ENCODE peak calls at places on chromosome X, in nine cellular contexts. E is AG09319, S is GM20000, T is brain microvascular endothelial cell, K is fibroblast of mammary gland, D is epithelial cell of esophagus, G is iris pigment epithelial cell, J is pancreas, X is lower leg skin. Q is an unnamed sample.
A peak's percentile ranks its signal among the peaks of the same experiment; 100 is the strongest.

GRCh38 chrX:106392346-106392745 is 219.4 kb upstream of the RADX start:
- DNase-seq in T (no peak), K (no peak), X (no peak), E (no peak), J (no peak), S (no peak), D (no peak), G (no peak), Q (no peak)

GRCh38 chrX:3010532-3010931 is 4.2 kb downstream of the ARSH start:
- DNase-seq in T (no peak), D (no peak), X (no peak), S (no peak), G (no peak), J (no peak), K (no peak), E (no peak), Q (no peak)

GRCh38 chrX:139691843-139692505 is 16.0 kb downstream of the MCF2 start:
- DNase-seq in G (peak; percentile 1), S (no peak), J (peak; percentile 18), E (no peak), X (no peak), K (no peak), T (no peak), D (peak; percentile 3), Q (no peak)

GRCh38 chrX:154372612-154373022 is 1.8 kb downstream of the FLNA start:
- DNase-seq in K (no peak), X (no peak), G (no peak), J (no peak), S (peak; percentile 76), D (peak; percentile 59), E (no peak), T (peak; percentile 48), Q (no peak)

GRCh38 chrX:119870626-119871131 is 854 bp downstream of the RNF113A start:
- DNase-seq in S (no peak), G (peak; percentile 22), K (no peak), J (no peak), D (peak; percentile 24), T (peak; percentile 22), E (no peak), X (no peak), Q (no peak)

GRCh38 chrX:22109442-22109841 is 77.3 kb downstream of the PHEX start:
- DNase-seq in J (no peak), K (peak; percentile 56), T (peak; percentile 41), X (no peak), S (no peak), G (peak; percentile 23), E (no peak), D (peak; percentile 72), Q (no peak)

GRCh38 chrX:111490683-111491082 is 20.8 kb upstream of the SERTM2 start:
- DNase-seq in S (no peak), D (no peak), J (no peak), X (no peak), E (no peak), T (no peak), K (peak; percentile 25), G (no peak), Q (peak; percentile 31)

GRCh38 chrX:70254063-70254400 is 6.0 kb downstream of the P2RY4 start:
- DNase-seq in S (no peak), G (no peak), K (no peak), T (no peak), E (no peak), J (no peak), X (no peak), D (no peak), Q (no peak)

GRCh38 chrX:129721414-129721813 is 17.4 kb upstream of the XPNPEP2 start:
- DNase-seq in D (no peak), J (no peak), G (no peak), X (no peak), K (no peak), S (no peak), E (no peak), T (no peak), Q (no peak)

GRCh38 chrX:49162620-49163019 is at the start of gene MAGIX:
- DNase-seq in D (no peak), X (no peak), T (no peak), K (no peak), S (no peak), J (peak; percentile 75), E (no peak), G (no peak), Q (no peak)

GRCh38 chrX:1111543-1112300 is 100.7 kb downstream of the CRLF2 start:
- DNase-seq in K (no peak), G (no peak), J (no peak), S (no peak), T (no peak), E (no peak), D (no peak), X (peak; percentile 31), Q (no peak)

GRCh38 chrX:117458243-117458968 is 658.2 kb downstream of the KLHL13 start:
- DNase-seq in G (no peak), K (no peak), D (no peak), T (no peak), J (no peak), X (no peak), S (no peak), E (no peak), Q (no peak)

GRCh38 chrX:20515841-20516461 is 249.2 kb upstream of the RPS6KA3 start:
- DNase-seq in G (peak; percentile 90), D (peak; percentile 86), J (no peak), T (peak; percentile 77), S (peak; percentile 25), X (no peak), K (peak; percentile 89), E (no peak), Q (no peak)

GRCh38 chrX:40097492-40098263 is at the start of gene BCOR:
- DNase-seq in X (peak; percentile 93), D (peak; percentile 71), E (no peak), J (peak; percentile 88), K (no peak), T (no peak), S (peak; percentile 71), G (peak; percentile 55), Q (no peak)

GRCh38 chrX:52923781-52924241 is 26.7 kb downstream of the FAM156B start:
- DNase-seq in T (peak; percentile 27), X (peak; percentile 71), D (peak; percentile 63), K (peak; percentile 59), G (peak; percentile 67), J (peak; percentile 17), S (peak; percentile 10), E (no peak), Q (no peak)

GRCh38 chrX:136168929-136169735 is 21.8 kb downstream of the FHL1 start:
- DNase-seq in J (no peak), S (no peak), T (peak; percentile 87), X (peak; percentile 89), K (peak; percentile 94), D (peak; percentile 50), E (peak; percentile 96), G (peak; percentile 92), Q (peak; percentile 26)

GRCh38 chrX:155966876-155967275 is 30.6 kb upstream of the IL9R start:
- DNase-seq in T (no peak), S (peak; percentile 40), J (no peak), G (peak; percentile 2), D (peak; percentile 11), K (peak; percentile 45), E (no peak), X (no peak), Q (peak; percentile 1)

GRCh38 chrX:85988353-85988752 is 59.0 kb downstream of the CHM start:
- DNase-seq in E (no peak), K (no peak), T (no peak), J (no peak), S (no peak), X (no peak), D (no peak), G (no peak), Q (no peak)

GRCh38 chrX:66150188-66150587 is 13.9 kb upstream of the HEPH start:
- DNase-seq in K (peak; percentile 24), G (no peak), S (no peak), T (no peak), X (no peak), E (no peak), J (no peak), D (no peak), Q (no peak)

GRCh38 chrX:47976254-47977151 is 27.3 kb downstream of the ZNF182 start:
- DNase-seq in T (no peak), S (no peak), D (no peak), J (no peak), X (no peak), E (no peak), G (no peak), K (no peak), Q (no peak)

GRCh38 chrX:39311646-39312045 is 510.4 kb downstream of the MID1IP1 start:
- DNase-seq in D (no peak), J (no peak), X (peak; percentile 67), T (no peak), K (no peak), G (no peak), E (no peak), S (no peak), Q (no peak)

GRCh38 chrX:153829549-153829798 is 870 bp downstream of the PDZD4 start:
- DNase-seq in K (no peak), T (no peak), E (no peak), J (no peak), G (no peak), D (no peak), X (no peak), S (no peak), Q (no peak)

GRCh38 chrX:54640103-54640428 is 110.0 kb downstream of the GNL3L start:
- DNase-seq in D (no peak), K (peak; percentile 1), T (no peak), G (no peak), X (no peak), E (no peak), J (no peak), S (no peak), Q (no peak)

GRCh38 chrX:12979011-12979629 is 4.2 kb downstream of the TMSB4X start:
- DNase-seq in E (no peak), S (no peak), J (no peak), X (no peak), K (peak; percentile 89), T (no peak), D (no peak), G (no peak), Q (no peak)

GRCh38 chrX:129593137-129593536 is 53.1 kb downstream of the OCRL start:
- DNase-seq in S (no peak), J (no peak), T (no peak), X (no peak), G (peak; percentile 64), D (peak; percentile 50), K (peak; percentile 70), E (peak; percentile 10), Q (no peak)

GRCh38 chrX:4380710-4381109 is 667.3 kb upstream of the PRKX start:
- DNase-seq in S (no peak), X (no peak), E (no peak), T (no peak), D (no peak), G (no peak), J (no peak), K (no peak), Q (no peak)

GRCh38 chrX:14630724-14631123 is 101.4 kb downstream of the GLRA2 start:
- DNase-seq in X (no peak), G (no peak), T (no peak), S (no peak), J (no peak), E (no peak), K (no peak), D (no peak), Q (no peak)

GRCh38 chrX:154411981-154412340 is 622 bp downstream of the TAFAZZIN start:
- DNase-seq in J (peak; percentile 69), T (no peak), X (peak; percentile 92), G (peak; percentile 52), D (peak; percentile 46), S (peak; percentile 75), K (peak; percentile 39), E (no peak), Q (peak; percentile 18)